ENCODE peak calls at places on chromosomes 3 and 15, in seven cellular contexts. X, L, F, N, T, J and K are unnamed samples.

GRCh38 chr3:139533781-139534443 is 5.6 kb downstream of the RBP1 start:
- DNase-seq in X (peak), L (peak), F (peak), N (no peak), T (no peak), J (no peak), K (peak)

GRCh38 chr3:59424268-59425010 is 374.6 kb upstream of the CFAP20DC start:
- DNase-seq in X (no peak), L (no peak), F (peak), N (peak), T (no peak), J (peak), K (no peak)

GRCh38 chr15:38883987-38884386 is 319.4 kb upstream of the RASGRP1 start:
- DNase-seq in X (no peak), L (no peak), F (peak), N (no peak), T (no peak), J (no peak), K (no peak)

GRCh38 chr3:179811321-179812095 is 158.7 kb downstream of the USP13 start:
- DNase-seq in X (no peak), L (peak), F (peak), N (peak), T (no peak), J (peak), K (no peak)

GRCh38 chr15:66505430-66505811 is 295 bp downstream of the ZWILCH start:
- DNase-seq in X (no peak), L (no peak), F (peak), N (no peak), T (no peak), J (no peak), K (no peak)

GRCh38 chr15:67023517-67024321 is 41.7 kb upstream of the SMAD3 start:
- DNase-seq in X (no peak), L (no peak), F (no peak), N (no peak), T (no peak), J (no peak), K (no peak)

GRCh38 chr3:149572796-149573414 is 84.9 kb downstream of the WWTR1 start:
- DNase-seq in X (peak), L (no peak), F (peak), N (no peak), T (no peak), J (no peak), K (no peak)

GRCh38 chr3:38255627-38256026 is 10.0 kb upstream of the SLC22A13 start:
- DNase-seq in X (no peak), L (no peak), F (no peak), N (peak), T (no peak), J (no peak), K (no peak)

GRCh38 chr15:33534642-33535041 is 223.9 kb downstream of the RYR3 start:
- DNase-seq in X (no peak), L (no peak), F (no peak), N (no peak), T (no peak), J (no peak), K (no peak)

GRCh38 chr3:143482106-143483088 is 362.8 kb downstream of the CHST2 start:
- DNase-seq in X (no peak), L (no peak), F (peak), N (no peak), T (no peak), J (no peak), K (no peak)

GRCh38 chr3:141231923-141232861 is 567 bp downstream of the PXYLP1 start:
- DNase-seq in X (peak), L (peak), F (peak), N (no peak), T (peak), J (no peak), K (no peak)

GRCh38 chr3:173957646-173958045 is 560.1 kb downstream of the NLGN1 start:
- DNase-seq in X (no peak), L (no peak), F (no peak), N (no peak), T (no peak), J (no peak), K (no peak)

GRCh38 chr3:21954709-21955108 is 203.7 kb upstream of the ZNF385D start:
- DNase-seq in X (no peak), L (no peak), F (peak), N (peak), T (no peak), J (no peak), K (no peak)

GRCh38 chr3:105806361-105806760 is 62.5 kb downstream of the CBLB start:
- DNase-seq in X (no peak), L (no peak), F (peak), N (peak), T (no peak), J (no peak), K (no peak)

GRCh38 chr3:161560006-161560637 is 63.5 kb downstream of the OTOL1 start:
- DNase-seq in X (peak), L (peak), F (peak), N (peak), T (no peak), J (no peak), K (no peak)

DNA sequence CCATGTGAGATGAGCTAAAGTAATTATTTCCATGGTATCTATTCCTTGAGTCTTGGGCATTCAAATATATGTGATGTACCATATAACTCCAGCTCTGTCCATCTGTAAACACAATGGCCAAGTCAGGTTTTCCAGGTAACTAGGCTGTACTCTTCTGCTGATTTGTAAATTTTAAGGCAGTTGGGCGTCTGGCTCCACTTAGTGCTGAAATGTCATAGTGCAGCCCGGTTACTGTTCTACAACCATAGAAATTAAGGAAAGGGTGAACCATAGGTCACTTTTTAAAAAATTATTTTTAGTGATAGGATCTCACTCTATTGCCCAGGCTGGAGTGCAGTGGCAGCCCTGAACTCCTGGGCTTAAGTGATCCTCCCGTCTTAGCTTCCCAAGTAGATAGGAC is 44.7 kb upstream of the GOLM2 start:
- DNase-seq in X (no peak), L (no peak), F (no peak), N (no peak), T (no peak), J (no peak), K (no peak)
- TF ChIP-seq CTCF in X (no peak), L (no peak), F (no peak), N (no peak), T (no peak), J (peak), K (peak)

GRCh38 chr15:74417230-74417629 is 16.5 kb downstream of the SEMA7A start:
- DNase-seq in X (peak), L (peak), F (peak), N (no peak), T (no peak), J (no peak), K (no peak)
- TF ChIP-seq CTCF in X (no peak), L (no peak), F (no peak), N (no peak), T (no peak), J (no peak), K (no peak)

DNA sequence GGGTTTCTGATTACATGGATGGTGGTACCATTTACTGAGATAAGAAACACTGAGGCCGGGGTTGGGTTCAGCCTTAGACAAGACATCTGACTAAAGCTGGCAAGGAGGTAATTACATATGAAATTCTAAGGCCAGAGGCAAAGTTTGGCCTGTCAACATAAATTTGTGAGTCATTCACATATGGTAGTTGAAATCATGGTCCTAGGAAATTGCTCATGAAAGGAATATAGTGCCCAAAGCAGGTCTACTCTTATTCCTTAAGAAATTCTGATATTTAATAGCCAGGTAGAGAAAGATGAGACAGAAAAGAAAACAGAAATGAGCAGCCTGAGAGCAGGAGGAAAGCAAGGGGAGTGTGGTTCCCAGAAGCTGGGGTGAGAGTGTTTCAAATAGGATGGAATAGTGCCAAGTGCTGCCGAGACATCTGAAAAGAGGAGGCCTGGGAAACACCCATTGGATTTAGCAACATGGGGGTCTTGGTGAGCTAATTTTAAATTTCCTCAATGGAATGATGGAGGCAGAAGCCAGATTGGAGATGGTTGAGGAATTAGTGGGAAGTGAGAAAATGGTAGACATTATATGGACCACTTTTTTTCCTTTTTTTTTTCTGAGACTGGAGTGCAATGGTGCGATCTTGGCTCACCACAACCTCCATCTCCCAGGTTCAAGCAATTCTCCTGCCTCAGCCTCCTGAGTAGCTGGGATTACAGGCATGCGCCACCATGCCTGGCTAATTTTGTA is 85.0 kb upstream of the NR2E3 start:
- DNase-seq in X (no peak), L (no peak), F (no peak), N (no peak), T (no peak), J (peak), K (no peak)
- TF ChIP-seq CTCF in X (no peak), L (no peak), F (no peak), N (no peak), T (no peak), J (no peak), K (no peak)

DNA sequence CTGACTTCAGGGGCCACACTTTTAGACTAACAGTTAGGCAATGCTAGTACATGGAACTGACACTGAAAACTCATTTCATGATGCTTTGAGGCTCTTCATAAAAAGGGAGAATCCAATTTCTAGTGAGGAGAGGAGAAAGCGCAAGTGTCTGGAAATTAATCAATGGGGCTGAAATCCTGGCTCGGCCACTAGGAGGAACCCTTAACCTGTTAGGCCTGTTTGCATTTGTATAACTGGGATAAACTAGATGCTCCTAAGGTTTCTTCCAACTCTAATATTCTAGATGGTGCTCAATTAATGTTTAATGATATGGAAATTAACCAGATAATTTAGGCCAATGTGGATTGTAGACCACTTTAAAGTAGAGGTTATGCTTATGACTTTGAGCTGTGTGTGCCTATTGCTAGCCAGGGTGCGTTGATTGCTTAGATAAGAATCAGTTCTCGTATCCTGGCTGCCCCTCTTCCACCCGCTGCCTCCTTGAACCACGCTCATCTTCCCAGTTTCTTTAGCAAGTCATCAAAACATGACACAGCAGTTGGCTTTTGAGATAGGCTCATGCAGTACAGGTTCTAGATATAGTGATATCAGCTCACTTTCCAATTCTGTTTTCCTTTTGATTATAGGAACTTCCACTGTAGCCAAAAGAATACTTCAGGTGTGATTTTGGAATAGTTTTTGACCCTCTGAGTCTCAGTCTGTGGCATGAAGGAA is 16.8 kb upstream of the CRBN start:
- DNase-seq in X (no peak), L (peak), F (peak), N (no peak), T (no peak), J (no peak), K (no peak)
- TF ChIP-seq CTCF in X (peak), L (peak), F (peak), N (peak), T (peak), J (peak), K (peak)

DNA sequence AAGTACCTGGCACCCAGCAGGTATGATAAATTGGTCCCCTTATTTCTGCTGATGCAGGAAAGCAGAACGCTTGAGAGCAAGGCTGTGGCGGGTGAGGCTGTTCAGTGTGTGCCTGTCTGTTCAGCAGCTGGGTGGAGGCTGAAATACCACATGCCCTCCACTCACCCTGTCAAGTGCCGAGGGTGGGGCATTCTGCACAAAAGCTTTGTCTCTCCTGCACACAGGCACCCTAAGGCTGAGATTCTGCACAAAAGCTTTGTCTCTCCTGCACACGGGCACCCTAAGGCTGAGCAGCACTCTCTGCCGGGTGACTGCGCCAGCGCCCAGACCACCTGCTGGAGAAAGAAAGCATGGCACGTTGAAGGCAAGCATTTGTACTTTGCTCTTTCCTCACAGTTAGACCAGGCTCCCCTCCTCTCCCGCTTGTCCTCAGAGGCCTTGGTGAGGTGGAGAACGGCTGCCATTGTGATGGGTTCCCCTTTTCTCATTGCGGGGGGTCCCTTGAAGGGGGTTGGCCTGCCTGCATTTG is 97.5 kb downstream of the BDH1 start:
- DNase-seq in X (no peak), L (no peak), F (no peak), N (no peak), T (no peak), J (no peak), K (no peak)
- TF ChIP-seq CTCF in X (no peak), L (peak), F (no peak), N (peak), T (no peak), J (peak), K (peak)